ENCODE peak calls at places on chromosomes 4 and X, in five cellular contexts. A, Y, R, D and O are unnamed samples.

GRCh38 chr4:88054229-88054628 is 46.8 kb downstream of the PKD2 start:
- DNase-seq in D (no peak), A (no peak), R (no peak), Y (no peak), O (no peak)

GRCh38 chr4:122525865-122526264 is 69.3 kb upstream of the IL2 start:
- DNase-seq in D (no peak), Y (no peak), A (no peak), R (peak; percentile 55), O (no peak)

GRCh38 chrX:139850968-139851367 is 81.9 kb downstream of the ATP11C start:
- DNase-seq in D (no peak), A (no peak), Y (no peak), R (no peak), O (no peak)

GRCh38 chr4:54525602-54526001 is 132.2 kb upstream of the KIT start:
- DNase-seq in D (no peak), A (no peak), Y (no peak), R (peak; percentile 95), O (peak; percentile 45)

GRCh38 chrX:72126048-72126415 is 5.7 kb downstream of the RTL5 start:
- DNase-seq in A (no peak), Y (peak; percentile 51), D (no peak), R (peak; percentile 35), O (no peak)

GRCh38 chr4:84639143-84639542 is 56.2 kb downstream of the CDS1 start:
- DNase-seq in R (no peak), Y (no peak), A (no peak), D (no peak), O (no peak)

GRCh38 chr4:10115271-10115656 is 1.3 kb downstream of the WDR1 start:
- DNase-seq in R (peak; percentile 67), A (no peak), D (no peak), Y (no peak), O (no peak)

GRCh38 chr4:98416844-98417243 is 155.7 kb downstream of the RAP1GDS1 start:
- DNase-seq in A (no peak), Y (no peak), D (no peak), R (no peak), O (no peak)

GRCh38 chrX:21153503-21153902 is 220.7 kb upstream of the CNKSR2 start:
- DNase-seq in Y (no peak), R (peak; percentile 42), A (no peak), D (no peak), O (no peak)

GRCh38 chrX:43467608-43468234 is 188.4 kb upstream of the MAOA start:
- DNase-seq in Y (no peak), A (no peak), D (no peak), R (no peak), O (no peak)

GRCh38 chrX:6644411-6644810 is 109.5 kb upstream of the VCX3A start:
- DNase-seq in R (no peak), A (no peak), D (no peak), Y (no peak), O (no peak)

GRCh38 chrX:3545901-3546300 is 167.5 kb downstream of the PRKX start:
- DNase-seq in D (no peak), R (no peak), A (peak; percentile 5), Y (no peak), O (peak; percentile 29)

GRCh38 chr4:88211473-88212252 is 53.2 kb upstream of the ABCG2 start:
- DNase-seq in A (peak; percentile 47), Y (peak; percentile 64), D (no peak), R (peak; percentile 59), O (no peak)

GRCh38 chr4:57193996-57194675 is 84.0 kb upstream of the IGFBP7 start:
- DNase-seq in A (no peak), R (peak; percentile 24), D (no peak), Y (no peak), O (no peak)

GRCh38 chr4:86286729-86287128 is 73.1 kb downstream of the MAPK10 start:
- DNase-seq in Y (no peak), A (peak; percentile 70), R (no peak), D (no peak), O (no peak)

GRCh38 chr4:98663226-98664006 is 5.0 kb upstream of the TSPAN5 start:
- DNase-seq in D (no peak), A (no peak), R (no peak), Y (no peak), O (no peak)

GRCh38 chr4:46387956-46388355 is 2.0 kb downstream of the GABRA2 start:
- DNase-seq in D (no peak), A (no peak), Y (no peak), R (no peak), O (no peak)

GRCh38 chr4:89836031-89836777 is 757 bp downstream of the SNCA start:
- DNase-seq in D (no peak), A (peak; percentile 5), Y (peak; percentile 24), R (peak; percentile 9), O (no peak)

GRCh38 chrX:16786791-16787735 is 797 bp downstream of the TXLNG start:
- DNase-seq in D (no peak), Y (peak; percentile 27), A (no peak), R (peak; percentile 8), O (no peak)

GRCh38 chrX:139787601-139788000 is 79.6 kb upstream of the MCF2 start:
- DNase-seq in R (no peak), D (no peak), Y (no peak), A (no peak), O (no peak)

GRCh38 chr4:126924237-126924636 is 708.5 kb upstream of the INTU start:
- DNase-seq in A (no peak), Y (no peak), D (no peak), R (no peak), O (no peak)

GRCh38 chr4:176788248-176788647 is 4.5 kb downstream of the VEGFC start:
- DNase-seq in D (no peak), Y (no peak), A (no peak), R (no peak), O (no peak)

GRCh38 chrX:1535241-1536041 is 1.5 kb downstream of the P2RY8 start:
- DNase-seq in A (no peak), R (no peak), Y (no peak), D (peak; percentile 47), O (no peak)
- H3K27ac ChIP-seq in A (no peak overlapping the region), R (no peak overlapping the region), Y (no peak overlapping the region), D (peak overlapping the region; percentile 97), O (no peak overlapping the region)

GRCh38 chrX:10618911-10619310 is 1.5 kb downstream of the MID1 start:
- DNase-seq in Y (no peak), R (peak; percentile 27), A (no peak), D (no peak), O (no peak)
- H3K27ac ChIP-seq in Y (peak overlapping the region; percentile 85), R (peak overlapping the region; percentile 89), A (peak overlapping the region; percentile 69), D (no peak overlapping the region), O (peak overlapping the region; percentile 62)

GRCh38 chrX:46582325-46582724 is 8.8 kb downstream of the CHST7 start:
- DNase-seq in A (no peak), D (no peak), Y (no peak), R (peak; percentile 49), O (no peak)
- H3K27ac ChIP-seq in A (no peak overlapping the region), D (no peak overlapping the region), Y (peak overlapping the region; percentile 54), R (no peak overlapping the region), O (peak overlapping the region; percentile 93)

GRCh38 chr4:16231570-16232252 is 5.4 kb upstream of the TAPT1 start:
- DNase-seq in Y (no peak), R (peak; percentile 39), D (no peak), A (no peak), O (no peak)
- H3K27ac ChIP-seq in Y (peak overlapping the region; percentile 65), R (no peak overlapping the region), D (peak overlapping the region; percentile 11), A (no peak overlapping the region), O (no peak overlapping the region)

GRCh38 chr4:140802591-140802990 is 46.4 kb upstream of the TBC1D9 start:
- DNase-seq in Y (no peak), A (no peak), D (no peak), R (no peak), O (no peak)

GRCh38 chr4:140806175-140806574 is 50.0 kb upstream of the TBC1D9 start:
- DNase-seq in R (no peak), A (no peak), D (no peak), Y (no peak), O (no peak)

GRCh38 chr4:140805293-140805692 is 49.1 kb upstream of the TBC1D9 start:
- DNase-seq in D (no peak), R (no peak), A (no peak), Y (no peak), O (no peak)

GRCh38 chr4:140799686-140800225 is 43.6 kb upstream of the TBC1D9 start:
- DNase-seq in D (no peak), Y (no peak), A (no peak), R (no peak), O (no peak)

DNA sequence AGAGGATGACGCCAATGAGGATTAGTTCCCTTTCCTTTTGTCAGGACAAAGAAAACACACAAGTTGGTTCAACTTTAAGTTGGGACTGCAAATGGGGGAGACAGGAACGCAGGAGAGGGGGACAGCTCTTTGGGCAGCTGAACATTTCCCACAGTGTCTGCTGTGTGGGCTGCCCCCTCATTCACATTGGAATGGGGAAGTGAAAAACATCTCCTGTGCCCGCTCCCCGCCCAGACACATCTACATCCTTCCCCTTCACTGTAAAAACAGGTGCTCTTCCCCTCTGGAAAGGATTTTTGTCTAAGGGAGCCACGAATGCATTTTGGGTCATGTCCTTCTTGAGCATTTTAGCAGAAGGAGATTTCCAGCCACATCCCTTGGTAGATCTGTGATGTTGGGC is 44.5 kb upstream of the TBC1D9 start:
- DNase-seq in R (no peak), D (peak; percentile 49), A (no peak), Y (no peak), O (no peak)
- H3K27ac ChIP-seq in R (no peak overlapping the region), D (no peak overlapping the region), A (no peak overlapping the region), Y (no peak overlapping the region), O (no peak overlapping the region)